ENCODE peak calls at places on chromosomes 3 and 15, in seven cellular contexts. N is RWPE1; I is heart left ventricle; J is naive thymus-derived CD4-positive, alpha-beta T cell; L is GM23248; G is ovary; W is OCI-LY7. Y is an unnamed sample.

GRCh38 chr15:76376816-76377215 is 40.2 kb downstream of the ISL2 start:
- DNase-seq in G (no peak), W (no peak), I (no peak), J (no peak), L (no peak), N (no peak), Y (no peak)

GRCh38 chr3:13073042-13073906 is at the start of gene IQSEC1:
- DNase-seq in I (peak; percentile 58), J (peak; percentile 51), L (peak; percentile 56), N (peak; percentile 6), W (peak; percentile 93), G (peak; percentile 23), Y (peak; percentile 80)

GRCh38 chr3:43289401-43289800 is 3.1 kb downstream of the SNRK start:
- DNase-seq in N (no peak), J (no peak), G (no peak), L (peak; percentile 43), I (no peak), W (no peak), Y (no peak)

GRCh38 chr3:112582242-112582874 is 20.5 kb downstream of the SLC35A5 start:
- DNase-seq in L (peak; percentile 78), W (peak; percentile 36), J (no peak), N (no peak), I (no peak), G (peak; percentile 34), Y (peak; percentile 14)

GRCh38 chr3:42846682-42847522 is 28.8 kb downstream of the CYP8B1 start:
- DNase-seq in N (no peak), I (no peak), L (no peak), W (peak; percentile 22), G (no peak), J (no peak), Y (no peak)

GRCh38 chr3:13565581-13566461 is 16.9 kb downstream of the FBLN2 start:
- DNase-seq in L (no peak), G (no peak), W (no peak), N (no peak), J (no peak), I (no peak), Y (no peak)

GRCh38 chr3:50189274-50189673 is 2.1 kb upstream of the GNAT1 start:
- DNase-seq in I (peak; percentile 73), L (peak; percentile 94), N (peak; percentile 62), W (peak; percentile 71), G (peak; percentile 59), J (no peak), Y (peak; percentile 18)

GRCh38 chr3:155872904-155873646 is 2.6 kb downstream of the GMPS start:
- DNase-seq in J (no peak), G (no peak), W (no peak), L (no peak), N (no peak), I (no peak), Y (no peak)

GRCh38 chr15:67164401-67164791 is 90.1 kb downstream of the AAGAB start:
- DNase-seq in G (no peak), I (peak; percentile 67), L (no peak), W (no peak), N (no peak), J (no peak), Y (no peak)

GRCh38 chr15:81095690-81096365 is 38.2 kb upstream of the CFAP161 start:
- DNase-seq in G (no peak), J (no peak), L (no peak), W (no peak), N (no peak), I (no peak), Y (no peak)

GRCh38 chr3:5022966-5023776 is 43.9 kb downstream of the BHLHE40 start:
- DNase-seq in W (no peak), G (peak; percentile 80), N (peak; percentile 88), J (no peak), L (peak; percentile 97), I (peak; percentile 82), Y (no peak)

GRCh38 chr3:14352002-14352627 is 50.3 kb upstream of the SLC6A6 start:
- DNase-seq in J (no peak), W (peak; percentile 81), G (no peak), L (peak; percentile 25), I (no peak), N (no peak), Y (no peak)

GRCh38 chr3:133838916-133839800 is 33.5 kb downstream of the SRPRB start:
- DNase-seq in N (no peak), G (no peak), W (no peak), L (no peak), J (no peak), I (no peak), Y (no peak)

GRCh38 chr3:36312351-36312750 is 68.0 kb upstream of the STAC start:
- DNase-seq in J (no peak), W (no peak), G (no peak), I (no peak), L (no peak), N (no peak), Y (no peak)

GRCh38 chr3:32440481-32441350 is 49.1 kb downstream of the CMTM7 start:
- DNase-seq in J (no peak), I (no peak), N (peak; percentile 46), L (peak; percentile 50), W (peak; percentile 59), G (no peak), Y (no peak)

GRCh38 chr15:64536244-64536836 is 76.0 kb downstream of the ZNF609 start:
- DNase-seq in N (peak; percentile 92), G (no peak), I (no peak), W (no peak), J (no peak), L (peak; percentile 85), Y (no peak)

GRCh38 chr15:84898761-84899160 is 14.3 kb downstream of the SLC28A1 start:
- DNase-seq in N (no peak), I (no peak), L (no peak), G (no peak), W (no peak), J (no peak), Y (no peak)

GRCh38 chr15:45457215-45457614 is 65.3 kb downstream of the SLC30A4 start:
- DNase-seq in N (no peak), J (no peak), W (no peak), I (no peak), G (no peak), L (peak; percentile 36), Y (no peak)

GRCh38 chr3:31776016-31776415 is 205.0 kb downstream of the OSBPL10 start:
- DNase-seq in I (no peak), W (no peak), J (no peak), G (no peak), N (peak; percentile 12), L (peak; percentile 39), Y (no peak)

GRCh38 chr3:172918165-172918564 is 167.6 kb downstream of the ECT2 start:
- DNase-seq in I (no peak), L (no peak), J (no peak), N (no peak), G (no peak), W (no peak), Y (no peak)
- H3K27ac ChIP-seq in I (peak overlapping the region; percentile 33), L (no peak overlapping the region), J (no peak overlapping the region), N (no peak overlapping the region), G (no peak overlapping the region), W (no peak overlapping the region), Y (no peak overlapping the region)

GRCh38 chr3:194307849-194308248 is 43.3 kb downstream of the CPN2 start:
- DNase-seq in N (no peak), J (no peak), I (no peak), L (no peak), G (no peak), W (no peak), Y (no peak)

GRCh38 chr3:194308635-194309213 is 42.4 kb downstream of the CPN2 start:
- DNase-seq in I (no peak), W (no peak), L (no peak), J (no peak), N (no peak), G (no peak), Y (no peak)

GRCh38 chr3:194306109-194306686 is 44.9 kb downstream of the CPN2 start:
- DNase-seq in J (no peak), W (peak; percentile 85), L (no peak), I (no peak), N (no peak), G (no peak), Y (no peak)

GRCh38 chr3:194305356-194306108 is 45.6 kb downstream of the CPN2 start:
- DNase-seq in N (no peak), I (no peak), L (no peak), G (no peak), W (no peak), J (no peak), Y (no peak)

GRCh38 chr3:194306771-194307640 is 44.1 kb downstream of the CPN2 start:
- DNase-seq in J (no peak), N (no peak), L (no peak), W (peak; percentile 60), I (no peak), G (no peak), Y (no peak)
- H3K27ac ChIP-seq in J (peak overlapping the region; percentile 60), N (no peak overlapping the region), L (no peak overlapping the region), W (no peak overlapping the region), I (no peak overlapping the region), G (no peak overlapping the region), Y (no peak overlapping the region)

DNA sequence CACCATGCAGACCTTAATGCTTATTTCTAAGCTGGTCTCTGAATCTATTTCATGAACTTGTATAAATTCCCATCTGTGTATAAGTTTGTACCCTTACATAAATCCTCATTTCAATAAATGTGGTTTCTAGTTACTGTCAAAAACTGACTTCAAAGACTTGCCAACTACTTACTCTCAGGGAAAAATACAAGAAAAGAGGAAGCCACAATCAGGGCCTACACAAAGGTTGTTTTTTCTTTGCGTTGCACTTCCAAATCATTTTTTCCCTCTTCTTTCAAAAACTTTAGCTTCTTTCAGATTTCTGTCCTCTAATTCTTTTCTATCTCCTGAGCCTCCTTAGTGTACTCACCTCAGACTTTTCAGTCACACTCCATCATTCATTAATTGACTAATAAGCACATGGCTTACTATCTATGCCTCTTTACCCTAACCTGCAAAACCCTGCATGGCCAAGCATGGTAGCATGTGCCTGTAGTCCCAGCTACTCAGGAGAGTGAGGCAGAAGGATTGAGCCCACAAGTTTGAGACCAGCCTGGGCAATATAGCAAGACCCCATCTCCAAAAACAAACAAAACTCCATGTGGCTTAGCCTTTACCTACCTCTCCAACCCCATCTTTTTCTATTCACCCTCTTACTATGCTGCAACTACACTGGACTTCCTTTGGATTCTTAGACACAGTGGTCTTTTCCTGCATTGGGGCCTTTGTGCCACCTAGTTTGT is 37.7 kb downstream of the BUB1B start:
- DNase-seq in N (no peak), L (no peak), I (no peak), J (no peak), G (no peak), W (no peak), Y (no peak)
- H3K27ac ChIP-seq in N (no peak overlapping the region), L (no peak overlapping the region), I (no peak overlapping the region), J (no peak overlapping the region), G (no peak overlapping the region), W (no peak overlapping the region), Y (no peak overlapping the region)

DNA sequence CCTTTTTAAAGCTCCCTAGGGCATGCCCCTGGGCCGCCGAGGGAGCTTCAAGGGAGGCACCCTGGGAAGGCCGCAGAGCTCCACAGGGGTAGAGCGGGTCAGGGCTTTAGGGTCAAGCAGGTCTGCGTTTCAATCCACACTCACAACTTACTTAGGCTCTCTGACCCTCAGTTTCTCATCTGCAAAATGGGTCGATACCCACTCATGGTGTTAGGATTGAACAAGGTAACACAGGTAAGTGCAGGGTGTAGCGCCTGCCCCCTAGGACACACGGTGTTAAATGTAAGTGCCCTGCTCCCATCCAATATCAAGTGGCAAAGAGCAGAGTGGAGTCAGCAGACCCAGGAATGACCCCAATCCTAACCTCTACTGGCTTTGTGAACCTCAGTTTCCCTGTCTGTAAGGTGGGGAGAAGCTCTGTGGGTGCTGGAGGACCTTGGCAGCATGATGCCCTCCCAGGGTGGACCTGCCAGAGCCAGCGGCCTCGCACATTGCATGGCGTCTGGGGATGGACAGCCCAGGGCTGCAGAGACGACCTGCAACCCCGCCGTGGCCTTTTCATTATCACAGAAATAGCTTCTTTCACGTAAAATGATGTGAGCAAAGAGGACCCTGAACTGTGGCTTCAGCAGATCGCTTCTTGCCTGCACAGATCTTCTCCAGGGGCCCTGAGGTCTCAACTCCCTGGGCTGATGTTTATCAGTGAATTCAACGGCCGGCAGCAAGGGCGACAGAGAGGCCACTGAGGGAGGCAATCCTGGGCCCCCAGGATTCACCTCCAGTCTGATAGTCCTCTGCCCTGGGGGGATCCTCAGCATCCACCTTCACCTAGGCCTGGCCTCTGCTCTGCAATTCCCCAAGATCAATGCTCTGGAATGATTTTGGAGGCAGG is 138.5 kb downstream of the CHSY1 start:
- DNase-seq in J (no peak), I (no peak), G (no peak), W (no peak), N (no peak), L (no peak), Y (no peak)
- H3K27ac ChIP-seq in J (no peak overlapping the region), I (no peak overlapping the region), G (no peak overlapping the region), W (no peak overlapping the region), N (peak overlapping the region; percentile 84), L (no peak overlapping the region), Y (no peak overlapping the region)